ENCODE peak calls at places on chromosomes 1 and 21, in nine cellular contexts. D is fibroblast of pulmonary artery, S is PC-3, J is GM20000, N is BE2C, O is tibial nerve, I is epithelial cell of proximal tubule, Y is mesothelial cell of epicardium, Q is IMR-90. L is an unnamed sample.

GRCh38 chr1:160726498-160727391 is 12.3 kb upstream of the SLAMF7 start:
- DNase-seq in D (peak), S (peak), J (peak), N (peak), O (no peak), I (peak), Y (peak), Q (peak), L (no peak)

GRCh38 chr1:207007352-207008033 is 25.1 kb downstream of the C1orf116 start:
- DNase-seq in D (peak), S (peak), J (no peak), N (no peak), O (peak), I (peak), Y (no peak), Q (peak), L (no peak)

GRCh38 chr1:210373878-210374599 is 45.3 kb downstream of the HHAT start:
- DNase-seq in D (peak), S (peak), J (peak), N (peak), O (no peak), I (peak), Y (no peak), Q (peak), L (no peak)

GRCh38 chr1:3235496-3235895 is 166.5 kb downstream of the PRDM16 start:
- DNase-seq in D (no peak), S (no peak), J (no peak), N (no peak), O (no peak), I (no peak), Y (no peak), Q (no peak), L (no peak)

GRCh38 chr1:117177376-117177775 is 33.4 kb downstream of the VTCN1 start:
- DNase-seq in D (no peak), S (no peak), J (no peak), N (no peak), O (no peak), I (no peak), Y (no peak), Q (no peak), L (no peak)

GRCh38 chr1:39127513-39127912 is 77.0 kb upstream of the MACF1 start:
- DNase-seq in D (peak), S (no peak), J (no peak), N (no peak), O (no peak), I (peak), Y (no peak), Q (peak), L (no peak)

GRCh38 chr1:246329900-246330299 is 177.2 kb downstream of the SMYD3 start:
- DNase-seq in D (no peak), S (no peak), J (peak), N (no peak), O (no peak), I (no peak), Y (no peak), Q (no peak), L (no peak)

GRCh38 chr1:27567183-27567526 is 36.8 kb downstream of the AHDC1 start:
- DNase-seq in D (no peak), S (no peak), J (no peak), N (no peak), O (no peak), I (no peak), Y (no peak), Q (no peak), L (no peak)

GRCh38 chr1:21340230-21340564 is 49.9 kb upstream of the ECE1 start:
- DNase-seq in D (no peak), S (peak), J (no peak), N (no peak), O (no peak), I (no peak), Y (no peak), Q (no peak), L (no peak)

GRCh38 chr1:213371769-213372619 is 321.0 kb downstream of the RPS6KC1 start:
- DNase-seq in D (no peak), S (no peak), J (no peak), N (no peak), O (no peak), I (no peak), Y (no peak), Q (no peak), L (no peak)

GRCh38 chr1:228358039-228358763 is 48.4 kb downstream of the TRIM11 start:
- DNase-seq in D (no peak), S (peak), J (no peak), N (no peak), O (no peak), I (no peak), Y (no peak), Q (no peak), L (no peak)

GRCh38 chr1:229883504-229884200 is 183.4 kb upstream of the GALNT2 start:
- DNase-seq in D (no peak), S (no peak), J (no peak), N (no peak), O (no peak), I (no peak), Y (no peak), Q (no peak), L (no peak)

GRCh38 chr21:16476056-16476850 is 746.5 kb downstream of the USP25 start:
- DNase-seq in D (peak), S (no peak), J (no peak), N (no peak), O (no peak), I (no peak), Y (no peak), Q (no peak), L (no peak)

GRCh38 chr1:110250749-110251148 is 40.6 kb downstream of the KCNC4 start:
- DNase-seq in D (no peak), S (no peak), J (no peak), N (no peak), O (no peak), I (no peak), Y (no peak), Q (no peak), L (no peak)

GRCh38 chr21:28215214-28215954 is 777.3 kb downstream of the LTN1 start:
- DNase-seq in D (peak), S (peak), J (no peak), N (no peak), O (no peak), I (no peak), Y (no peak), Q (peak), L (no peak)

GRCh38 chr1:160101037-160101716 is 2.8 kb upstream of the IGSF8 start:
- DNase-seq in D (peak), S (peak), J (peak), N (peak), O (peak), I (no peak), Y (peak), Q (peak), L (peak)

GRCh38 chr1:186531561-186532165 is 70.7 kb upstream of the PDC start:
- DNase-seq in D (peak), S (no peak), J (no peak), N (no peak), O (no peak), I (no peak), Y (no peak), Q (peak), L (no peak)

GRCh38 chr1:156896490-156897033 is 3.0 kb downstream of the PEAR1 start:
- DNase-seq in D (peak), S (peak), J (no peak), N (no peak), O (no peak), I (peak), Y (no peak), Q (peak), L (no peak)

GRCh38 chr1:83508485-83509151 is 490.3 kb downstream of the TTLL7 start:
- DNase-seq in D (peak), S (no peak), J (peak), N (no peak), O (no peak), I (no peak), Y (no peak), Q (peak), L (no peak)

GRCh38 chr1:101915597-101915996 is 81.1 kb downstream of the OLFM3 start:
- DNase-seq in D (no peak), S (no peak), J (no peak), N (no peak), O (no peak), I (no peak), Y (no peak), Q (no peak), L (no peak)

GRCh38 chr1:201391651-201392511 is 7.2 kb downstream of the LAD1 start:
- DNase-seq in D (no peak), S (no peak), J (no peak), N (no peak), O (no peak), I (no peak), Y (no peak), Q (no peak), L (no peak)

GRCh38 chr1:47211796-47212269 is 20.2 kb downstream of the TAL1 start:
- DNase-seq in D (peak), S (no peak), J (no peak), N (no peak), O (no peak), I (no peak), Y (no peak), Q (no peak), L (no peak)

GRCh38 chr1:193216920-193217319 is 30.5 kb upstream of the B3GALT2 start:
- DNase-seq in D (no peak), S (no peak), J (no peak), N (no peak), O (no peak), I (no peak), Y (no peak), Q (no peak), L (no peak)

GRCh38 chr1:168903237-168903830 is 174.3 kb upstream of the DPT start:
- DNase-seq in D (no peak), S (peak), J (no peak), N (no peak), O (no peak), I (no peak), Y (no peak), Q (no peak), L (no peak)

GRCh38 chr1:97668945-97669344 is 251.9 kb downstream of the DPYD start:
- DNase-seq in D (peak), S (peak), J (peak), N (peak), O (no peak), I (peak), Y (no peak), Q (peak), L (no peak)

GRCh38 chr1:11571906-11572616 is 82.2 kb downstream of the FBXO2 start:
- DNase-seq in D (no peak), S (no peak), J (no peak), N (peak), O (no peak), I (no peak), Y (no peak), Q (no peak), L (no peak)
- TF ChIP-seq CTCF in D (peak), S (peak), J (no peak), N (peak), O (no peak), I (peak), Y (no peak), Q (no peak), L (no peak)

GRCh38 chr1:8814870-8815269 is 2.6 kb downstream of the RERE start:
- DNase-seq in D (no peak), S (no peak), J (no peak), N (no peak), O (no peak), I (no peak), Y (no peak), Q (no peak), L (no peak)
- TF ChIP-seq CTCF in D (no peak), S (peak), J (no peak), N (peak), O (peak), I (peak), Y (no peak), Q (no peak), L (no peak)

GRCh38 chr1:81801834-81802531 is 1.2 kb downstream of the ADGRL2 start:
- DNase-seq in D (peak), S (no peak), J (peak), N (peak), O (no peak), I (no peak), Y (peak), Q (peak), L (no peak)

GRCh38 chr1:81799939-81800740 is 594 bp upstream of the ADGRL2 start:
- DNase-seq in D (peak), S (no peak), J (peak), N (peak), O (peak), I (no peak), Y (peak), Q (peak), L (no peak)

GRCh38 chr1:81801032-81801833 is 499 bp downstream of the ADGRL2 start:
- DNase-seq in D (peak), S (peak), J (peak), N (peak), O (peak), I (no peak), Y (peak), Q (peak), L (no peak)

GRCh38 chr1:81800741-81801031 is at the start of gene ADGRL2:
- DNase-seq in D (no peak), S (no peak), J (no peak), N (no peak), O (no peak), I (no peak), Y (peak), Q (no peak), L (no peak)

GRCh38 chr1:81797701-81798100 is 3.0 kb upstream of the ADGRL2 start:
- DNase-seq in D (no peak), S (no peak), J (no peak), N (no peak), O (no peak), I (no peak), Y (no peak), Q (no peak), L (no peak)
- TF ChIP-seq CTCF in D (no peak), S (no peak), J (no peak), N (no peak), O (no peak), I (no peak), Y (no peak), Q (no peak), L (no peak)

DNA sequence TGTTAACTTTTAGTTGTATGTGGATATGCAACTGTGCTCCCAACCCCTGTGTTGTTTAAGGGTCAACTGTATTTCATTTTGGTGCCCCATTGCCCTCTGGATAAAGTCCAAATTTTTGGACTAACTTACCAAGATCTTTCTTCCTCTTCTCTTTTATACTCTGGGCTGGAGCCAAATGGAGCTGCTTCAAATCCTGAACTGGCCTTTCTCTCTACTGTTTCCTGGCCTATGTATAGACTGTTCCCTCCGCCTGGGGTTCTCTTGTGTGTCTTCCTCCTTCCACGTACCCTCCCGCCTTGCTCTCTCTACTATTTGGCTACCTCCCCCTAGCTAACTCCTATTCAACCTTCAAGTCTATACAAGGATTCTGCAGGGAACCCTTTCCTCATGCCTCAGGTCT is 8.4 kb upstream of the CDC14A start:
- DNase-seq in D (no peak), S (no peak), J (no peak), N (no peak), O (no peak), I (no peak), Y (no peak), Q (no peak), L (no peak)
- TF ChIP-seq CTCF in D (no peak), S (no peak), J (no peak), N (no peak), O (no peak), I (no peak), Y (no peak), Q (no peak), L (no peak)

GRCh38 chr1:225070972-225071371 is 141.5 kb downstream of the DNAH14 start:
- DNase-seq in D (no peak), S (no peak), J (no peak), N (no peak), O (no peak), I (no peak), Y (no peak), Q (no peak), L (no peak)
- TF ChIP-seq CTCF in D (no peak), S (no peak), J (no peak), N (no peak), O (no peak), I (no peak), Y (no peak), Q (no peak), L (no peak)

DNA sequence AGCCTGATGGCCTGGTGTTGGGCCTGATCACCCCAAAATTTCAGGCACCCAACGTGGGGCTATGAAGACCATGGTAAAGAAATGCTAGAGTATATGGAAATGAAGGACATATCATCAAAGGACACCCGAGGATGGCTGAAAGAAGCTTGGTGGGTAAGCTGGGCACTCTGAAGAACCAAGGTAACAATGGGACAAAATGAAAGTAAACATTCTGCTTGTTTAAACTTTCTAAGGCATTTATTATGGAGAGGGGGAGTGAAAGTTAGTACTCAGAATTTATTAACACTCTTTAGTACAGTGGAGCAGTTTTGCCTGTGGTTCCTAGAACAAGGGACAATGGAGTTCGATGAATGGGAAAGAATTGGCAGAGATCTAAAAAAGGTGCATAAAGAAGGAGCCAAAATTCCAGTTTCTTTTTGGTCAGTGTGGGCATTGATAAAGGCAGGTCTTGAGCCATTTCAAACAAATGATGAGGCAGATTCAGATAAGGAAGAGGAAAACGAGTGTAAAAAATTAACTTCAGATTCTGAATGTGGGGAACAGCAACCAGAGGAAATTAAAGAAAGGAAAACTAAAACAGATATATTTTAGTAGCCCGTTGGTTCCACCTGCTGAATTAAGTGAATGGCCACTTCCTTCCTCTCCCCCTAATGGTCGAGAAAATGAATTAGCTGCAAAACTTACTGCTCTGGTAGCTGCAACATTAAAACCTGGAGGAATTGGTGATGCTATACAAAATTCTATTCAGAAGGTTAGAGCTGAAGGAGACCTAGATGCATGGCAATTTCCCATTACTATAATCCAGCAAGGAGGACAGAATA is 8.4 kb upstream of the PM20D1 start:
- DNase-seq in D (no peak), S (no peak), J (no peak), N (no peak), O (no peak), I (no peak), Y (no peak), Q (no peak), L (no peak)
- TF ChIP-seq CTCF in D (no peak), S (no peak), J (no peak), N (no peak), O (no peak), I (peak), Y (no peak), Q (no peak), L (no peak)

GRCh38 chr1:63752176-63752575 is 21.6 kb upstream of the ROR1 start:
- DNase-seq in D (no peak), S (no peak), J (no peak), N (no peak), O (no peak), I (no peak), Y (no peak), Q (no peak), L (no peak)
- TF ChIP-seq CTCF in D (no peak), S (no peak), J (no peak), N (no peak), O (no peak), I (no peak), Y (no peak), Q (no peak), L (no peak)

GRCh38 chr1:18597159-18598042 is 33.2 kb upstream of the PAX7 start:
- DNase-seq in D (peak), S (peak), J (peak), N (peak), O (peak), I (no peak), Y (peak), Q (peak), L (no peak)
- TF ChIP-seq CTCF in D (peak), S (peak), J (peak), N (peak), O (peak), I (peak), Y (peak), Q (peak), L (no peak)

L was measured in omental fat pad.